ENCODE peak calls at places on chromosomes 4 and X, in seven cellular contexts. One of them, this sample, is unnamed.

GRCh38 chr4:115113382-115114106 is at the start of gene NDST4:
- DNase-seq in fibroblast of the aortic adventitia: no peak
- DNase-seq in effector memory CD8-positive, alpha-beta T cell: no peak
- DNase-seq in activated gamma-delta T cell treated with Interleukin-2 at 50 U/mL for 16 hours: no peak
- DNase-seq in posterior vena cava: no peak
- DNase-seq in H7: no peak
- DNase-seq in neural crest cell: peak
- DNase-seq in this sample: peak

GRCh38 chr4:41683321-41683720 is 65.2 kb downstream of the PHOX2B start:
- DNase-seq in fibroblast of the aortic adventitia: no peak
- DNase-seq in effector memory CD8-positive, alpha-beta T cell: no peak
- DNase-seq in activated gamma-delta T cell treated with Interleukin-2 at 50 U/mL for 16 hours: no peak
- DNase-seq in posterior vena cava: no peak
- DNase-seq in H7: no peak
- DNase-seq in neural crest cell: no peak
- DNase-seq in this sample: no peak

GRCh38 chr4:73964862-73965611 is 16.8 kb downstream of the PF4 start:
- DNase-seq in fibroblast of the aortic adventitia: no peak
- DNase-seq in effector memory CD8-positive, alpha-beta T cell: no peak
- DNase-seq in activated gamma-delta T cell treated with Interleukin-2 at 50 U/mL for 16 hours: no peak
- DNase-seq in posterior vena cava: no peak
- DNase-seq in H7: peak
- DNase-seq in neural crest cell: no peak
- DNase-seq in this sample: peak

GRCh38 chr4:20684852-20685763 is 15.2 kb upstream of the PACRGL start:
- DNase-seq in fibroblast of the aortic adventitia: peak
- DNase-seq in effector memory CD8-positive, alpha-beta T cell: no peak
- DNase-seq in activated gamma-delta T cell treated with Interleukin-2 at 50 U/mL for 16 hours: no peak
- DNase-seq in posterior vena cava: no peak
- DNase-seq in H7: peak
- DNase-seq in neural crest cell: no peak
- DNase-seq in this sample: peak

GRCh38 chrX:67563469-67564448 is 19.9 kb downstream of the AR start:
- DNase-seq in fibroblast of the aortic adventitia: peak
- DNase-seq in effector memory CD8-positive, alpha-beta T cell: no peak
- DNase-seq in activated gamma-delta T cell treated with Interleukin-2 at 50 U/mL for 16 hours: no peak
- DNase-seq in posterior vena cava: no peak
- DNase-seq in H7: no peak
- DNase-seq in neural crest cell: no peak
- DNase-seq in this sample: no peak

GRCh38 chr4:8761167-8761823 is 110.3 kb downstream of the HMX1 start:
- DNase-seq in fibroblast of the aortic adventitia: no peak
- DNase-seq in effector memory CD8-positive, alpha-beta T cell: no peak
- DNase-seq in activated gamma-delta T cell treated with Interleukin-2 at 50 U/mL for 16 hours: no peak
- DNase-seq in posterior vena cava: peak
- DNase-seq in H7: peak
- DNase-seq in neural crest cell: no peak
- DNase-seq in this sample: peak

GRCh38 chrX:64975989-64976672 is at the start of gene ZC4H2:
- DNase-seq in fibroblast of the aortic adventitia: peak
- DNase-seq in effector memory CD8-positive, alpha-beta T cell: peak
- DNase-seq in activated gamma-delta T cell treated with Interleukin-2 at 50 U/mL for 16 hours: peak
- DNase-seq in posterior vena cava: peak
- DNase-seq in H7: peak
- DNase-seq in neural crest cell: peak
- DNase-seq in this sample: peak

GRCh38 chr4:183722738-183723560 is 63.9 kb downstream of the TRAPPC11 start:
- DNase-seq in fibroblast of the aortic adventitia: peak
- DNase-seq in effector memory CD8-positive, alpha-beta T cell: peak
- DNase-seq in activated gamma-delta T cell treated with Interleukin-2 at 50 U/mL for 16 hours: peak
- DNase-seq in posterior vena cava: peak
- DNase-seq in H7: peak
- DNase-seq in neural crest cell: peak
- DNase-seq in this sample: peak